ENCODE peak calls at places on chromosomes 3 and 15, in five cellular contexts. Y, N, E, K and J are unnamed samples.
A peak's percentile ranks its signal among the peaks of the same experiment; 100 is the strongest.

GRCh38 chr15:39406485-39406884 is 174.4 kb upstream of the THBS1 start:
- ATAC-seq in N (no peak), E (no peak), Y (no peak), K (no peak), J (no peak)

GRCh38 chr3:196741401-196741761 is 1.7 kb downstream of the PAK2 start:
- ATAC-seq in Y (no peak), E (no peak), N (no peak), K (no peak), J (no peak)

GRCh38 chr3:165463546-165463945 is 267.4 kb upstream of the SLITRK3 start:
- ATAC-seq in E (no peak), Y (peak; percentile 46), N (no peak), K (no peak), J (no peak)

GRCh38 chr15:53658827-53659226 is 100.6 kb downstream of the WDR72 start:
- ATAC-seq in K (no peak), N (no peak), Y (no peak), E (no peak), J (no peak)

GRCh38 chr15:76056931-76057330 is 2.9 kb upstream of the TMEM266 start:
- ATAC-seq in Y (no peak), N (peak; percentile 55), E (no peak), K (no peak), J (no peak)

GRCh38 chr3:72887723-72888545 is at the start of gene GXYLT2:
- ATAC-seq in Y (peak; percentile 60), K (peak; percentile 83), N (peak; percentile 79), E (peak; percentile 80), J (peak; percentile 72)

GRCh38 chr3:45042162-45042561 is 16.1 kb downstream of the CLEC3B start:
- ATAC-seq in N (no peak), K (no peak), E (no peak), Y (no peak), J (no peak)

GRCh38 chr3:133663569-133664313 is 2.0 kb upstream of the TOPBP1 start:
- ATAC-seq in Y (no peak), K (peak; percentile 60), N (peak; percentile 64), E (peak; percentile 58), J (no peak)

GRCh38 chr15:84871428-84871985 is 13.0 kb upstream of the SLC28A1 start:
- ATAC-seq in N (no peak), K (no peak), Y (no peak), E (peak; percentile 23), J (no peak)

GRCh38 chr15:100525894-100526512 is 2.7 kb downstream of the CERS3 start:
- ATAC-seq in E (peak; percentile 97), Y (peak; percentile 83), N (no peak), K (peak; percentile 94), J (peak; percentile 88)

GRCh38 chr3:115671761-115672455 is 48.6 kb downstream of the GAP43 start:
- ATAC-seq in N (no peak), Y (no peak), K (peak; percentile 78), E (peak; percentile 58), J (peak; percentile 43)

GRCh38 chr15:89195836-89196235 is 25.5 kb downstream of the RLBP1 start:
- ATAC-seq in N (no peak), Y (no peak), E (peak; percentile 14), K (no peak), J (peak; percentile 76)

GRCh38 chr15:52378746-52379394 is 83.3 kb upstream of the MYO5C start:
- ATAC-seq in E (no peak), N (no peak), Y (no peak), K (no peak), J (no peak)

GRCh38 chr3:177388209-177388608 is 190.9 kb upstream of the TBL1XR1 start:
- ATAC-seq in K (no peak), N (no peak), E (no peak), Y (no peak), J (no peak)

GRCh38 chr3:50304601-50305000 is 1.2 kb upstream of the HYAL1 start:
- ATAC-seq in K (no peak), Y (no peak), N (no peak), E (no peak), J (no peak)

GRCh38 chr15:62163847-62164499 is 1.1 kb downstream of the C2CD4B start:
- ATAC-seq in K (no peak), N (no peak), E (peak; percentile 37), Y (peak; percentile 11), J (peak; percentile 30)

GRCh38 chr15:41957021-41957897 is 15.1 kb downstream of the EHD4 start:
- ATAC-seq in K (no peak), E (no peak), N (no peak), Y (no peak), J (no peak)

GRCh38 chr3:51888463-51889105 is 13.2 kb upstream of the IQCF5 start:
- ATAC-seq in N (no peak), Y (no peak), K (no peak), E (no peak), J (no peak)

GRCh38 chr3:141126661-141127343 is 75.7 kb downstream of the SPSB4 start:
- ATAC-seq in K (no peak), Y (no peak), N (peak; percentile 5), E (no peak), J (no peak)